ENCODE peak calls at places on chromosome 14, in five cellular contexts. D is mammary epithelial cell, B is A549, G is fibroblast of lung, M is hepatocyte. T is an unnamed sample.

GRCh38 chr14:70567791-70568190 is 32.7 kb downstream of the MED6 start:
- DNase-seq in G (peak; percentile 28), B (peak; percentile 46), D (peak; percentile 43), M (peak; percentile 28), T (peak; percentile 84)

GRCh38 chr14:68596211-68596610 is 196.7 kb downstream of the ZFP36L1 start:
- DNase-seq in M (no peak), B (no peak), G (no peak), D (no peak), T (no peak)

GRCh38 chr14:36383674-36384421 is 63.4 kb upstream of the MBIP start:
- DNase-seq in G (no peak), M (no peak), B (no peak), D (peak; percentile 44), T (no peak)

GRCh38 chr14:106872619-106873446 is 1346.5 kb downstream of the TMEM121 start:
- DNase-seq in M (no peak), B (peak; percentile 83), D (peak; percentile 83), G (no peak), T (peak; percentile 89)

GRCh38 chr14:99809376-99809775 is 16.2 kb downstream of the EML1 start:
- DNase-seq in G (peak; percentile 90), B (no peak), M (peak; percentile 81), D (no peak), T (no peak)

GRCh38 chr14:100747021-100747586 is 20.4 kb downstream of the DLK1 start:
- DNase-seq in M (peak; percentile 77), G (peak; percentile 95), D (peak; percentile 95), B (peak; percentile 73), T (no peak)

GRCh38 chr14:67137744-67138371 is 51.4 kb upstream of the GARIN2 start:
- DNase-seq in M (no peak), B (peak; percentile 21), D (peak; percentile 6), G (peak; percentile 39), T (peak; percentile 68)

GRCh38 chr14:69708049-69708448 is 58.9 kb upstream of the SRSF5 start:
- DNase-seq in G (no peak), D (no peak), B (no peak), M (no peak), T (no peak)

GRCh38 chr14:104333903-104334811 is 195.8 kb downstream of the KIF26A start:
- DNase-seq in D (no peak), G (no peak), M (no peak), B (no peak), T (no peak)

GRCh38 chr14:34665785-34666425 is 36.0 kb upstream of the SNX6 start:
- DNase-seq in G (peak; percentile 92), D (peak; percentile 57), B (peak; percentile 76), M (peak; percentile 43), T (no peak)

GRCh38 chr14:54617467-54617866 is 50.5 kb downstream of the SAMD4A start:
- DNase-seq in B (no peak), G (peak; percentile 44), D (peak; percentile 41), M (no peak), T (no peak)
- H3K4me2 ChIP-seq in B (no peak overlapping the region), G (no peak overlapping the region), D (no peak overlapping the region), M (no peak overlapping the region), T (no peak overlapping the region)

GRCh38 chr14:52175982-52176502 is 91.5 kb upstream of the PTGDR start:
- DNase-seq in B (no peak), M (no peak), G (no peak), D (no peak), T (no peak)
- H3K9me3 ChIP-seq in B (peaks cover 9% of the 10 kb centered on the region), M (peaks cover 6% of the 10 kb centered on the region), G (no peaks in the 10 kb centered on the region), D (peaks cover 19% of the 10 kb centered on the region), T (peaks cover 20% of the 10 kb centered on the region)

DNA sequence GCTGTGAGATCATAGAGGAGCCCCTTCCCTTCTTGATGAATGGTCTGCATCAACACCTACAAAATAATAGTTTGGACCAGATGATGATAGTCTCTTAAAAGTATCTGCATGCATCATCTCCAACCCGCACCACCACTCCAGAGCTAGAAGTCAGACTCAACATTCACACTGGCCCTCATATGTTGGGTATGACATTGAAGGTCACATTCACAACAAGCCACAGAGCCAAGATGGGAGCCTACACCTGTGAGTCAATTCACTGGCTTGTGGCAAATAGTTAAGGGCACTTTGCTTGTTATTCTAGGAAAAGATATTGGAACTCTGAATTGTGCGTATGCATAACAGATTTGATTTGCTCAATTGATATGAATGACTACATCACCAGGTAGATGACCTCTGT is 1197.9 kb downstream of the VRK1 start:
- DNase-seq in M (no peak), D (no peak), B (no peak), G (no peak), T (no peak)
- H3K27ac ChIP-seq in M (no peak overlapping the region), D (no peak overlapping the region), B (no peak overlapping the region), G (no peak overlapping the region), T (no peak overlapping the region)

GRCh38 chr14:61033851-61034250 is 52.8 kb downstream of the SLC38A6 start:
- DNase-seq in B (no peak), G (no peak), D (no peak), M (no peak), T (peak; percentile 81)
- H3K4me2 ChIP-seq in B (no peak overlapping the region), G (no peak overlapping the region), D (no peak overlapping the region), M (no peak overlapping the region), T (peak overlapping the region; percentile 87)

T was measured in Karpas-422.